ENCODE peak calls at places on chromosomes 5 and 9, in five cellular contexts. One of them, this sample, is unnamed.

GRCh38 chr5:40838076-40838475 is 3.1 kb upstream of the RPL37 start:
- DNase-seq in hepatic stellate cell: no peak
- DNase-seq in endothelial cell: no peak
- DNase-seq in cardiac septum: no peak
- DNase-seq in fibroblast of the conjunctiva: no peak
- DNase-seq in this sample: no peak

GRCh38 chr9:134959971-134960310 is 42.2 kb upstream of the FCN1 start:
- DNase-seq in hepatic stellate cell: no peak
- DNase-seq in fibroblast of the conjunctiva: no peak
- DNase-seq in endothelial cell: no peak
- DNase-seq in cardiac septum: peak; percentile 66
- DNase-seq in this sample: no peak

GRCh38 chr5:366541-367357 is 45.2 kb downstream of the AHRR start:
- DNase-seq in endothelial cell: no peak
- DNase-seq in hepatic stellate cell: no peak
- DNase-seq in fibroblast of the conjunctiva: no peak
- DNase-seq in cardiac septum: peak; percentile 47
- DNase-seq in this sample: no peak

GRCh38 chr9:36135791-36136276 is 699 bp upstream of the GLIPR2 start:
- DNase-seq in endothelial cell: no peak
- DNase-seq in fibroblast of the conjunctiva: no peak
- DNase-seq in hepatic stellate cell: no peak
- DNase-seq in cardiac septum: no peak
- DNase-seq in this sample: no peak

GRCh38 chr5:179906294-179906794 is 1.4 kb downstream of the TBC1D9B start:
- DNase-seq in cardiac septum: no peak
- DNase-seq in hepatic stellate cell: no peak
- DNase-seq in fibroblast of the conjunctiva: no peak
- DNase-seq in endothelial cell: no peak
- DNase-seq in this sample: no peak

GRCh38 chr5:103503065-103503464 is 59.5 kb downstream of the NUDT12 start:
- DNase-seq in hepatic stellate cell: no peak
- DNase-seq in fibroblast of the conjunctiva: no peak
- DNase-seq in endothelial cell: no peak
- DNase-seq in cardiac septum: no peak
- DNase-seq in this sample: no peak

GRCh38 chr5:125278711-125279110 is 532.3 kb upstream of the ZNF608 start:
- DNase-seq in fibroblast of the conjunctiva: no peak
- DNase-seq in endothelial cell: no peak
- DNase-seq in hepatic stellate cell: no peak
- DNase-seq in cardiac septum: no peak
- DNase-seq in this sample: no peak

GRCh38 chr9:78210841-78211301 is 25.0 kb upstream of the CEP78 start:
- DNase-seq in hepatic stellate cell: no peak
- DNase-seq in cardiac septum: no peak
- DNase-seq in fibroblast of the conjunctiva: no peak
- DNase-seq in endothelial cell: no peak
- DNase-seq in this sample: no peak

GRCh38 chr9:2210201-2210600 is 195.1 kb downstream of the SMARCA2 start:
- DNase-seq in endothelial cell: no peak
- DNase-seq in fibroblast of the conjunctiva: no peak
- DNase-seq in cardiac septum: no peak
- DNase-seq in hepatic stellate cell: peak; percentile 45
- DNase-seq in this sample: no peak

GRCh38 chr5:14268236-14268701 is 125.1 kb downstream of the TRIO start:
- DNase-seq in cardiac septum: no peak
- DNase-seq in hepatic stellate cell: peak; percentile 54
- DNase-seq in endothelial cell: no peak
- DNase-seq in fibroblast of the conjunctiva: no peak
- DNase-seq in this sample: peak; percentile 93